ENCODE peak calls at places on chromosomes 12 and 14, in nine cellular contexts. R, H, B, D, Z, U, Y, I and P are unnamed samples.

GRCh38 chr14:61350871-61351270 is 29.5 kb downstream of the PRKCH start:
- DNase-seq in R (no peak), H (no peak), B (no peak), D (no peak), Z (no peak), U (no peak), Y (no peak), I (no peak), P (no peak)

GRCh38 chr12:20319374-20319773 is 49.0 kb upstream of the PDE3A start:
- DNase-seq in R (no peak), H (no peak), B (no peak), D (no peak), Z (no peak), U (no peak), Y (no peak), I (no peak), P (no peak)

GRCh38 chr12:124737040-124737419 is 126.6 kb downstream of the SCARB1 start:
- DNase-seq in R (no peak), H (no peak), B (no peak), D (peak), Z (no peak), U (no peak), Y (no peak), I (no peak), P (no peak)

GRCh38 chr12:180445-180844 is 33.5 kb downstream of the SLC6A12 start:
- DNase-seq in R (no peak), H (no peak), B (no peak), D (no peak), Z (no peak), U (no peak), Y (no peak), I (no peak), P (no peak)

GRCh38 chr12:126342866-126343265 is 1277.6 kb downstream of the AACS start:
- DNase-seq in R (no peak), H (no peak), B (no peak), D (no peak), Z (peak), U (no peak), Y (no peak), I (no peak), P (no peak)

GRCh38 chr14:64715628-64716412 is 11.6 kb downstream of the PLEKHG3 start:
- DNase-seq in R (peak), H (no peak), B (no peak), D (no peak), Z (no peak), U (peak), Y (no peak), I (no peak), P (no peak)

GRCh38 chr14:58072288-58073071 is 79.5 kb downstream of the ARMH4 start:
- DNase-seq in R (peak), H (peak), B (no peak), D (peak), Z (peak), U (peak), Y (peak), I (peak), P (peak)

GRCh38 chr12:63124778-63125177 is 26.2 kb downstream of the AVPR1A start:
- DNase-seq in R (no peak), H (no peak), B (no peak), D (no peak), Z (no peak), U (no peak), Y (no peak), I (peak), P (no peak)

GRCh38 chr14:105377555-105378182 is 20.7 kb upstream of the TEX22 start:
- DNase-seq in R (no peak), H (peak), B (no peak), D (no peak), Z (no peak), U (peak), Y (no peak), I (no peak), P (no peak)

GRCh38 chr12:101891462-101891971 is 14.1 kb downstream of the DRAM1 start:
- DNase-seq in R (no peak), H (no peak), B (no peak), D (peak), Z (peak), U (no peak), Y (peak), I (peak), P (peak)

GRCh38 chr14:39107624-39108023 is 4.6 kb upstream of the SEC23A start:
- DNase-seq in R (peak), H (no peak), B (no peak), D (peak), Z (no peak), U (peak), Y (peak), I (peak), P (no peak)

GRCh38 chr14:66758031-66758613 is 250.2 kb downstream of the GPHN start:
- DNase-seq in R (peak), H (no peak), B (no peak), D (peak), Z (no peak), U (peak), Y (peak), I (no peak), P (no peak)

GRCh38 chr12:114327765-114328164 is 78.2 kb downstream of the TBX5 start:
- DNase-seq in R (no peak), H (no peak), B (no peak), D (no peak), Z (no peak), U (no peak), Y (no peak), I (no peak), P (no peak)
- TF ChIP-seq EZH2 in R (no peak), H (no peak), B (no peak), D (no peak), Z (no peak), U (no peak), Y (no peak), I (no peak), P (no peak)

GRCh38 chr12:53989227-53990113 is 4.5 kb downstream of the HOXC10 start:
- DNase-seq in R (peak), H (no peak), B (no peak), D (peak), Z (peak), U (peak), Y (peak), I (peak), P (peak)
- TF ChIP-seq EZH2 in R (peak), H (no peak), B (peak), D (no peak), Z (no peak), U (peak), Y (no peak), I (no peak), P (no peak)

DNA sequence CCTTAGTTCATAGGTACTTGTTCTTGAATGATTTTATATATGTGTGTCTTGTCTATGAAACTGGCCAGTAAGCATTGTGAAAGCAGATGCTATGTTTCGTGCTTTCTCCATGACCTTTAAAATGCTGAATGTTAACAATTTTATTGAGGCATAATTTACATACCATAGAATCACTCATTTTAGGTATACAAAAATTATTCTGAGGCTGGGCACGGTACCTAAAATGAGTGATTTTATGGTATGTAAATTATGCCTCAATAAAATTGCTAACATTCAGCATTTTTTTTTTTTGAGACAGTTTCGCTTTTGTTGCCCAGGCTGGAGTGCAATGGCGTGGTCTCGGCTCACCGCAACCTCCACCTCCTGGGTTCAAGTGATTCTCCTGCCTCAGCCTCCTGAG is 6.8 kb downstream of the ESYT1 start:
- DNase-seq in R (no peak), H (no peak), B (no peak), D (no peak), Z (no peak), U (no peak), Y (no peak), I (no peak), P (no peak)
- TF ChIP-seq EZH2 in R (no peak), H (no peak), B (no peak), D (no peak), Z (no peak), U (no peak), Y (no peak), I (no peak), P (no peak)

GRCh38 chr14:74240794-74241610 is 1.8 kb downstream of the VSX2 start:
- DNase-seq in R (peak), H (no peak), B (no peak), D (no peak), Z (no peak), U (peak), Y (no peak), I (peak), P (no peak)
- TF ChIP-seq EZH2 in R (peak), H (no peak), B (peak), D (peak), Z (peak), U (peak), Y (no peak), I (no peak), P (no peak)

DNA sequence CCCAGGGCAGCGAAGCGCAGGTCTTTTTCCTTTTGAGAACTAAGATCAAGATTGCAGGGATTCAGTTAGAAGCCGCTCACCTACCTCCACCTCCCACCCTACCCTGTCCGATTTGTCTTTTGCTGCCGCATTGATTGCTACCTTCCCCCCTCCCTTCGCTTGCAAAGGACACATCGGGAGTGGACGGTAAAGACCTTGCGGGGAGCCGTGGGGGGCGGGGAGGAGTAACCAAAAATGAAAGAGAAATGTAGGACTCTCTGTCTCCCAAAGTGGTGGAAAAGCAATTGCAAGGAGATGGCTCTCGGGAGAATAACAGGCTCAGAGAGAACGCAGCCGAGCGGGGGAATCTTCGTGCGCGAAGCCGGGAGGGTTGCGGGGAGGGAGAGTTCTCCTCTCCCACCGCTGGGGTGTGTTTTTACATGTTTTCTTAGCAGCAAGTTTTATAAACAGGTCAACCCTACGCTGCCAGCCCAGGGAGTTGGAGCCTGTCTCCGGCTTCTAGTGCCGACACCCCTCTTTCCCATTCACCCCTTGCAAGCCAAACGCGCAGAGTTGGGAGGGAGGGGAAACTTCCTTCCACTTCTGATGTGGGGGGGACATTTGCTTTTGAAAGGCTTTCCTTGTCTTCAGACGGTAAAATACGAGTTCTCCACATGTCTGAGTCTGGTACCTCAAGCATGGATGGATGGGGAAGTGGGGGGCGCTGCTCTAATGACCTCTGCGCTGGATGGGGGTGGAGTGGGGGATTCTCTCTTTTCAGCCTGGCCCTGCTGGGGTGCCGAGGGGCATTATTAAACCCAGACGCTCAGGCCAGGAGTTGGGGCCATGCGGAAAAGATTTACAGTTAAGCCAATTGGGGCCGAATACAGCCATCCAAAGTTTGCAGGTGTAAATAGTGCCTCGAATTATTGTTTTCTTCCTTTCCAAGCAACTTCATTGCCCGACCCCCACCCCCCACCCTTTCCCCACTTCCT is 8.9 kb upstream of the TBX3 start:
- DNase-seq in R (peak), H (no peak), B (no peak), D (peak), Z (no peak), U (peak), Y (no peak), I (peak), P (no peak)
- TF ChIP-seq EZH2 in R (peak), H (no peak), B (peak), D (no peak), Z (no peak), U (peak), Y (no peak), I (peak), P (no peak)

GRCh38 chr14:60311417-60311816 is 62.4 kb downstream of the PPM1A start:
- DNase-seq in R (no peak), H (no peak), B (no peak), D (peak), Z (peak), U (no peak), Y (no peak), I (peak), P (no peak)

GRCh38 chr14:60317609-60318008 is 68.6 kb downstream of the PPM1A start:
- DNase-seq in R (peak), H (no peak), B (no peak), D (no peak), Z (no peak), U (peak), Y (no peak), I (no peak), P (no peak)

GRCh38 chr14:60313093-60313492 is 64.1 kb downstream of the PPM1A start:
- DNase-seq in R (no peak), H (no peak), B (no peak), D (no peak), Z (peak), U (no peak), Y (no peak), I (no peak), P (no peak)

GRCh38 chr14:60315591-60315990 is 66.6 kb downstream of the PPM1A start:
- DNase-seq in R (peak), H (no peak), B (no peak), D (no peak), Z (no peak), U (no peak), Y (no peak), I (no peak), P (no peak)

GRCh38 chr14:60315181-60315580 is 66.2 kb downstream of the PPM1A start:
- DNase-seq in R (no peak), H (no peak), B (no peak), D (no peak), Z (no peak), U (no peak), Y (no peak), I (no peak), P (no peak)
- TF ChIP-seq EZH2 in R (no peak), H (no peak), B (no peak), D (no peak), Z (no peak), U (no peak), Y (no peak), I (no peak), P (no peak)